ENCODE peak calls at places on chromosomes 12 and 14, in six cellular contexts. F is stimulated activated CD4-positive, alpha-beta T cell treated with anti-CD3 and anti-CD28 coated beads, TNF-alpha, amount 100 ng/mL, for 4 hours; O is NCI-H2081; Y is adipocyte; J is activated CD8-positive, alpha-beta memory T cell treated with anti-CD3 and anti-CD28 coated beads, Interleukin-2, amount 50 U/mL, for 4 hours; T is Daoy. H is an unnamed sample.

GRCh38 chr12:3199551-3200031 is 122.4 kb downstream of the TSPAN9 start:
- DNase-seq in F (no peak), O (no peak), Y (peak; percentile 42), J (no peak), T (peak; percentile 59), H (no peak)

GRCh38 chr12:102034346-102034745 is 27.4 kb downstream of the WASHC3 start:
- DNase-seq in F (no peak), O (no peak), Y (no peak), J (no peak), T (no peak), H (no peak)

GRCh38 chr12:1830981-1831930 is 10.9 kb downstream of the LRTM2 start:
- DNase-seq in F (no peak), O (no peak), Y (peak; percentile 74), J (no peak), T (peak; percentile 66), H (no peak)

GRCh38 chr12:13142747-13143146 is 39.3 kb upstream of the GSG1 start:
- DNase-seq in F (no peak), O (no peak), Y (no peak), J (no peak), T (no peak), H (no peak)

GRCh38 chr12:121812320-121812871 is 8.6 kb downstream of the SETD1B start:
- DNase-seq in F (no peak), O (peak; percentile 66), Y (peak; percentile 80), J (no peak), T (peak; percentile 46), H (no peak)

GRCh38 chr12:94362653-94363052 is 97.0 kb downstream of the CEP83 start:
- DNase-seq in F (no peak), O (no peak), Y (no peak), J (no peak), T (no peak), H (no peak)

GRCh38 chr14:75402867-75403413 is 24.9 kb upstream of the JDP2 start:
- DNase-seq in F (no peak), O (no peak), Y (no peak), J (no peak), T (no peak), H (no peak)

GRCh38 chr12:63206494-63206893 is 55.5 kb upstream of the AVPR1A start:
- DNase-seq in F (no peak), O (no peak), Y (no peak), J (no peak), T (no peak), H (no peak)

GRCh38 chr14:72523397-72524157 is 370.3 kb downstream of the DPF3 start:
- DNase-seq in F (no peak), O (no peak), Y (no peak), J (no peak), T (no peak), H (no peak)

GRCh38 chr12:105485321-105485910 is 154.9 kb downstream of the C12orf75 start:
- DNase-seq in F (no peak), O (no peak), Y (peak; percentile 20), J (no peak), T (peak; percentile 86), H (no peak)